ENCODE peak calls at places on chromosome 13, in eight cellular contexts. O is lung microvascular endothelial cell; P is stimulated activated naive CD4-positive, alpha-beta T cell; C is ACHN; N is tibial nerve; Z is T-helper 17 cell; Y is GM04503; Q is transverse colon. G is an unnamed sample.

GRCh38 chr13:36919206-36919832 is 719 bp downstream of the SMAD9 start:
- DNase-seq in O (peak; percentile 49), P (no peak), C (no peak), N (peak; percentile 40), Z (no peak), Y (no peak), Q (peak; percentile 28), G (no peak)

GRCh38 chr13:77379508-77379907 is 52.6 kb upstream of the MYCBP2 start:
- DNase-seq in O (no peak), P (no peak), C (no peak), N (no peak), Z (no peak), Y (no peak), Q (no peak), G (no peak)

GRCh38 chr13:45374917-45375316 is 33.9 kb upstream of the TPT1 start:
- DNase-seq in O (no peak), P (no peak), C (no peak), N (no peak), Z (no peak), Y (no peak), Q (no peak), G (no peak)

GRCh38 chr13:49021953-49022352 is 46.2 kb downstream of the FNDC3A start:
- DNase-seq in O (no peak), P (no peak), C (peak; percentile 10), N (no peak), Z (no peak), Y (no peak), Q (no peak), G (no peak)

GRCh38 chr13:98143601-98144500 is 957 bp downstream of the FARP1 start:
- DNase-seq in O (peak; percentile 33), P (no peak), C (peak; percentile 22), N (no peak), Z (no peak), Y (no peak), Q (peak; percentile 23), G (no peak)

GRCh38 chr13:32639502-32640105 is 53.4 kb downstream of the PDS5B start:
- DNase-seq in O (peak; percentile 77), P (peak; percentile 27), C (peak; percentile 66), N (peak; percentile 70), Z (no peak), Y (no peak), Q (peak; percentile 57), G (peak; percentile 45)

GRCh38 chr13:49657241-49657641 is 28.9 kb downstream of the ARL11 start:
- DNase-seq in O (no peak), P (no peak), C (no peak), N (no peak), Z (no peak), Y (no peak), Q (no peak), G (no peak)

GRCh38 chr13:48476215-48476614 is 56.7 kb downstream of the RCBTB2 start:
- DNase-seq in O (no peak), P (no peak), C (no peak), N (no peak), Z (no peak), Y (no peak), Q (no peak), G (no peak)

GRCh38 chr13:94997126-94997525 is 284.8 kb upstream of the SOX21 start:
- DNase-seq in O (no peak), P (no peak), C (no peak), N (no peak), Z (no peak), Y (no peak), Q (no peak), G (no peak)

GRCh38 chr13:57636811-57637210 is 5.3 kb downstream of the PCDH17 start:
- DNase-seq in O (no peak), P (no peak), C (no peak), N (no peak), Z (no peak), Y (no peak), Q (no peak), G (no peak)

GRCh38 chr13:44760434-44760833 is 184.3 kb upstream of the TSC22D1 start:
- DNase-seq in O (no peak), P (no peak), C (no peak), N (no peak), Z (no peak), Y (no peak), Q (no peak), G (no peak)

GRCh38 chr13:88857256-88857655 is 1186.1 kb downstream of the SLITRK5 start:
- DNase-seq in O (no peak), P (no peak), C (no peak), N (no peak), Z (no peak), Y (no peak), Q (no peak), G (no peak)